ENCODE peak calls at places on chromosomes 13 and 19, in six cellular contexts. H is neuronal stem cell, X is mesenchymal stem cell, Q is IMR-90, R is H1, G is trophoblast cell. W is an unnamed sample. For H3K36me3, the result is how much of the 10 kb centered on the place peaks cover.

GRCh38 chr19:18743281-18743825 is 47.8 kb downstream of the COMP start:
- DNase-seq in H (no peak), X (peak), Q (peak), R (no peak), G (peak), W (no peak)

GRCh38 chr13:83423361-83423760 is 458.9 kb downstream of the SLITRK1 start:
- DNase-seq in H (no peak), X (no peak), Q (no peak), R (no peak), G (no peak), W (no peak)

GRCh38 chr13:42707003-42707402 is 74.4 kb upstream of the FAM216B start:
- DNase-seq in H (no peak), X (no peak), Q (peak), R (no peak), G (no peak), W (no peak)

GRCh38 chr19:53394522-53394973 is 401 bp upstream of the ZNF765 start:
- DNase-seq in H (no peak), X (peak), Q (peak), R (no peak), G (peak), W (peak)

GRCh38 chr13:44734204-44734707 is 158.1 kb upstream of the TSC22D1 start:
- DNase-seq in H (no peak), X (no peak), Q (peak), R (no peak), G (no peak), W (no peak)

GRCh38 chr19:11375143-11375948 is 880 bp downstream of the SWSAP1 start:
- DNase-seq in H (no peak), X (no peak), Q (no peak), R (peak), G (no peak), W (peak)

GRCh38 chr19:41175825-41176734 is 16.9 kb upstream of the CYP2S1 start:
- DNase-seq in H (no peak), X (peak), Q (peak), R (peak), G (peak), W (peak)

GRCh38 chr19:29273000-29273691 is 60.2 kb upstream of the UQCRFS1 start:
- DNase-seq in H (no peak), X (no peak), Q (no peak), R (no peak), G (no peak), W (no peak)

GRCh38 chr19:32519023-32519422 is 62.0 kb upstream of the PDCD5 start:
- DNase-seq in H (no peak), X (no peak), Q (no peak), R (no peak), G (no peak), W (no peak)

GRCh38 chr13:112194579-112194978 is 127.6 kb downstream of the SOX1 start:
- DNase-seq in H (no peak), X (no peak), Q (no peak), R (no peak), G (no peak), W (no peak)

DNA sequence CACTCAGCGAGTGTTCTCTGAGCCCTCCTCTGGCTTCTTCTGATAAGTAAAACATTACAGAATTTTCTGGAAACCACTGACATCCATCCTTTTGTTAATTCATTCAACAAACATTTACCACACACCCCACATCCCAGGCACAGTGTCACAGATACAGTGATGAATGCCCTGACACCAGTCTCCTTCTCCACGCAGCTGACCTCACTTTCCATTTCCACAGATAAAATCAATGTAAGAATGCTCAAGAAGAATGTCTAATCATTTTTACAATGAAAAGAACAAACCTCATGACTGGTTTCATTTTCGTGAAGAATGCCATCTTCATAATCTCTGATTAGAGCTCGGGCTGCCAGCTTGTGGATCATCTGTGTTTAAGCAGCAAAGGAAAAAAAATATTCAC is 69.2 kb downstream of the PARP4 start:
- DNase-seq in H (no peak), X (no peak), Q (no peak), R (no peak), G (no peak), W (no peak)
- H3K36me3 ChIP-seq in H (under half), X (half or more), Q (under half), R (under half), G (under half), W (under half)

GRCh38 chr13:77360032-77360431 is 33.1 kb upstream of the MYCBP2 start:
- DNase-seq in H (no peak), X (no peak), Q (no peak), R (no peak), G (no peak), W (no peak)
- H3K4me2 ChIP-seq in H (no peak), X (no peak), Q (no peak), R (no peak), G (no peak), W (no peak)

DNA sequence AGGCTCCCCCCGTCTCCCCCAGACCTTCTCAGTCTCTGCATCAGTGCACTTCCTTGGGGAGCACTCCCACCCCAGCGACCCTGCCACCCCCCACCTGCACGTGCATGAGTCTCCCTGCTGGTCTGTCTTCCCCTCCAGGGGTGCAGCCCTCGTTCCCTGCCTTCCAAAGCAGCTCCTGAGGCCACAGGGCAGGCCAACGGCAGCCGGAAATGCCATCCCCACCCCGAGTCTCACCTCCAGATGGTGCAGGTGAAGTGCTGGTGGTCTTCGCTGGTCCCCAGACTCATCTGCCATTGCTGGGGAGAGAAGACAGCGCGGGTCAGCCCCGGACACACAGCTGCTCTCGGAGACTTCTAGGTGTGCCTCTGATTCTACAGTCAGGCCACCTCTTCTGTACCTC is 5.5 kb downstream of the MYDGF start:
- DNase-seq in H (no peak), X (no peak), Q (no peak), R (no peak), G (no peak), W (no peak)
- H3K4ac ChIP-seq in H (no peak), X (no peak), Q (no peak), R (no peak), G (no peak), W (no peak)

GRCh38 chr19:49772850-49773432 is 6.1 kb downstream of the AP2A1 start:
- DNase-seq in H (no peak), X (no peak), Q (no peak), R (no peak), G (no peak), W (no peak)

GRCh38 chr19:49776371-49776764 is 9.6 kb downstream of the AP2A1 start:
- DNase-seq in H (no peak), X (no peak), Q (no peak), R (no peak), G (no peak), W (no peak)

GRCh38 chr19:49773663-49774305 is 7.0 kb downstream of the AP2A1 start:
- DNase-seq in H (no peak), X (no peak), Q (no peak), R (no peak), G (no peak), W (no peak)

GRCh38 chr19:49775742-49776370 is 9.1 kb downstream of the AP2A1 start:
- DNase-seq in H (no peak), X (no peak), Q (no peak), R (no peak), G (peak), W (no peak)

DNA sequence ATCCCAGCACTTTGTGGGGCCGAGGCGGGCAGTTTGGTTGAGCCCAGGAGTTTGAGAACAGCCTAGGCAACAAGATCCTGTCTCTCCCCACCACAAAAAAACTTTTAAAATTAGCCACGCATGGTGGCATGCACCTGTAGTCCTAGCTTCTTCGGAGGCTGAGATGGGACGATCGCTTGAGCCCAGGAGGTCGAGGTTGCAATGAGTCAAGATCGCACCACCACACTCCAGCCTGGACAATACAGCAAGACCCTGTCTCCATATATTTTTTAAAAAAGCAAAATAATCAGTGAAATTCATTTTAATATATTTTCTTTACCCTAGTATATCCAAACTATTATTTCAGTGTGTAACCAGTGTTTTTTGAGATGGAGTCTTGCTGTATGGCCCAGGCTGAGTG is 8.2 kb downstream of the AP2A1 start:
- DNase-seq in H (no peak), X (no peak), Q (no peak), R (no peak), G (no peak), W (no peak)
- H3K36me3 ChIP-seq in H (under half), X (under half), Q (under half), R (under half), G (under half), W (under half)

DNA sequence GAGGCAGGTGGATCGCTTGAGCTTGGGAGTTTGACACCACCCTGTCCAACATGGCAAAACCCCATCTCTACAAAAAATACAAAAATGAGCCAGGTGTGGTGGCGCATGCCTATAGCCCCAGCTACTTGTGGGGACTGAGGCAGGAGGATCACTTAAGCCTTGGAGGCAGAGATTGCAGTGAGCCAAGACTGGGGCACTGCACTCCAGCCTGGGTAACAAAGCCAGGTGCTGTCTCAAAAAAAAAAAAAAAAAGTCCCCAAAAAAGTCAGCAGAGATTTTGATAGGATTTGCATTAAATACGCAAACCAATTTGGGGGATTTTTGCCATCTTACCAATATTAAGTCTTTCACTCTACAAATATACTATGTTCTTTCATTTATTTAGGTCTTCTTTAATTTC is 21.7 kb upstream of the RPL21 start:
- DNase-seq in H (no peak), X (no peak), Q (no peak), R (no peak), G (no peak), W (no peak)
- H3K4me2 ChIP-seq in H (no peak), X (no peak), Q (no peak), R (no peak), G (no peak), W (no peak)

GRCh38 chr19:33724723-33725060 is 72.0 kb upstream of the KCTD15 start:
- DNase-seq in H (no peak), X (no peak), Q (no peak), R (no peak), G (no peak), W (no peak)
- H3K4ac ChIP-seq in H (no peak), X (no peak), Q (no peak), R (no peak), G (no peak), W (no peak)

W was measured in mesendoderm.